ENCODE peak calls at places on chromosomes 4 and X, in six cellular contexts. One of them, this sample, is unnamed.
A peak's percentile ranks its signal among the peaks of the same experiment; 100 is the strongest.

GRCh38 chrX:68196939-68197791 is 236.1 kb downstream of the OPHN1 start:
- ATAC-seq in right lobe of liver: peak; percentile 93
- ATAC-seq in upper lobe of left lung: peak; percentile 68
- ATAC-seq in HCT116: peak; percentile 87
- ATAC-seq in HepG2: peak; percentile 81
- ATAC-seq in A549: peak; percentile 88
- ATAC-seq in this sample: peak; percentile 28

GRCh38 chr4:10259976-10260375 is 143.4 kb upstream of the WDR1 start:
- ATAC-seq in right lobe of liver: no peak
- ATAC-seq in upper lobe of left lung: no peak
- ATAC-seq in HCT116: no peak
- ATAC-seq in HepG2: no peak
- ATAC-seq in A549: no peak
- ATAC-seq in this sample: no peak

GRCh38 chr4:138178566-138178965 is 63.6 kb downstream of the SLC7A11 start:
- ATAC-seq in right lobe of liver: no peak
- ATAC-seq in upper lobe of left lung: no peak
- ATAC-seq in HCT116: no peak
- ATAC-seq in HepG2: no peak
- ATAC-seq in A549: no peak
- ATAC-seq in this sample: no peak

GRCh38 chr4:38837849-38838248 is 18.8 kb downstream of the TLR6 start:
- ATAC-seq in right lobe of liver: no peak
- ATAC-seq in upper lobe of left lung: no peak
- ATAC-seq in HCT116: no peak
- ATAC-seq in HepG2: no peak
- ATAC-seq in A549: no peak
- ATAC-seq in this sample: no peak

GRCh38 chrX:49309401-49309981 is 6.0 kb downstream of the GAGE10 start:
- ATAC-seq in right lobe of liver: peak; percentile 53
- ATAC-seq in upper lobe of left lung: peak; percentile 24
- ATAC-seq in HCT116: no peak
- ATAC-seq in HepG2: no peak
- ATAC-seq in A549: no peak
- ATAC-seq in this sample: no peak

GRCh38 chr4:3444351-3445110 is 2.8 kb downstream of the HGFAC start:
- ATAC-seq in right lobe of liver: no peak
- ATAC-seq in upper lobe of left lung: no peak
- ATAC-seq in HCT116: no peak
- ATAC-seq in HepG2: no peak
- ATAC-seq in A549: no peak
- ATAC-seq in this sample: no peak

GRCh38 chr4:138334346-138335016 is 92.3 kb upstream of the SLC7A11 start:
- ATAC-seq in right lobe of liver: peak; percentile 92
- ATAC-seq in upper lobe of left lung: peak; percentile 64
- ATAC-seq in HCT116: no peak
- ATAC-seq in HepG2: peak; percentile 99
- ATAC-seq in A549: no peak
- ATAC-seq in this sample: no peak

GRCh38 chr4:5708171-5708828 is at the start of gene EVC2:
- ATAC-seq in right lobe of liver: peak; percentile 19
- ATAC-seq in upper lobe of left lung: peak; percentile 86
- ATAC-seq in HCT116: no peak
- ATAC-seq in HepG2: no peak
- ATAC-seq in A549: no peak
- ATAC-seq in this sample: peak; percentile 73

GRCh38 chr4:82431831-82432230 is 1.4 kb downstream of the ENOPH1 start:
- ATAC-seq in right lobe of liver: no peak
- ATAC-seq in upper lobe of left lung: no peak
- ATAC-seq in HCT116: no peak
- ATAC-seq in HepG2: no peak
- ATAC-seq in A549: no peak
- ATAC-seq in this sample: no peak

GRCh38 chr4:82430193-82431025 is at the start of the genes ENOPH1 and HNRNPDL:
- ATAC-seq in right lobe of liver: peak; percentile 82
- ATAC-seq in upper lobe of left lung: peak; percentile 92
- ATAC-seq in HCT116: peak; percentile 79
- ATAC-seq in HepG2: peak; percentile 85
- ATAC-seq in A549: peak; percentile 80
- ATAC-seq in this sample: peak; percentile 90

GRCh38 chr4:82432596-82432995 is 2.2 kb downstream of the ENOPH1 start:
- ATAC-seq in right lobe of liver: no peak
- ATAC-seq in upper lobe of left lung: no peak
- ATAC-seq in HCT116: no peak
- ATAC-seq in HepG2: no peak
- ATAC-seq in A549: no peak
- ATAC-seq in this sample: no peak

GRCh38 chr4:82429728-82430192 is 502 bp downstream of the HNRNPDL start:
- ATAC-seq in right lobe of liver: no peak
- ATAC-seq in upper lobe of left lung: peak; percentile 28
- ATAC-seq in HCT116: peak; percentile 17
- ATAC-seq in HepG2: peak; percentile 11
- ATAC-seq in A549: peak; percentile 30
- ATAC-seq in this sample: peak; percentile 2

GRCh38 chr4:82431026-82431745 is 796 bp downstream of the ENOPH1 start:
- ATAC-seq in right lobe of liver: no peak
- ATAC-seq in upper lobe of left lung: peak; percentile 1
- ATAC-seq in HCT116: peak; percentile 4
- ATAC-seq in HepG2: peak; percentile 1
- ATAC-seq in A549: no peak
- ATAC-seq in this sample: no peak
- H3K4me1 ChIP-seq in right lobe of liver: peaks cover 10% of the 10 kb centered on the region
- H3K4me1 ChIP-seq in upper lobe of left lung: peaks cover 32% of the 10 kb centered on the region
- H3K4me1 ChIP-seq in HCT116: peaks cover 31% of the 10 kb centered on the region
- H3K4me1 ChIP-seq in HepG2: peaks cover 59% of the 10 kb centered on the region
- H3K4me1 ChIP-seq in A549: peaks cover 25% of the 10 kb centered on the region
- H3K4me1 ChIP-seq in this sample: peaks cover 40% of the 10 kb centered on the region

GRCh38 chrX:18674417-18674787 is 2.5 kb upstream of the RS1 start:
- ATAC-seq in right lobe of liver: peak; percentile 64
- ATAC-seq in upper lobe of left lung: peak; percentile 68
- ATAC-seq in HCT116: no peak
- ATAC-seq in HepG2: peak; percentile 16
- ATAC-seq in A549: peak; percentile 83
- ATAC-seq in this sample: peak; percentile 26

GRCh38 chrX:18677140-18677834 is 5.4 kb upstream of the RS1 start:
- ATAC-seq in right lobe of liver: no peak
- ATAC-seq in upper lobe of left lung: no peak
- ATAC-seq in HCT116: no peak
- ATAC-seq in HepG2: no peak
- ATAC-seq in A549: no peak
- ATAC-seq in this sample: no peak

GRCh38 chrX:18676050-18676449 is 4.1 kb upstream of the RS1 start:
- ATAC-seq in right lobe of liver: no peak
- ATAC-seq in upper lobe of left lung: no peak
- ATAC-seq in HCT116: no peak
- ATAC-seq in HepG2: peak; percentile 32
- ATAC-seq in A549: no peak
- ATAC-seq in this sample: no peak

GRCh38 chrX:18676470-18676869 is 4.6 kb upstream of the RS1 start:
- ATAC-seq in right lobe of liver: no peak
- ATAC-seq in upper lobe of left lung: no peak
- ATAC-seq in HCT116: peak; percentile 34
- ATAC-seq in HepG2: peak; percentile 86
- ATAC-seq in A549: peak; percentile 23
- ATAC-seq in this sample: no peak

DNA sequence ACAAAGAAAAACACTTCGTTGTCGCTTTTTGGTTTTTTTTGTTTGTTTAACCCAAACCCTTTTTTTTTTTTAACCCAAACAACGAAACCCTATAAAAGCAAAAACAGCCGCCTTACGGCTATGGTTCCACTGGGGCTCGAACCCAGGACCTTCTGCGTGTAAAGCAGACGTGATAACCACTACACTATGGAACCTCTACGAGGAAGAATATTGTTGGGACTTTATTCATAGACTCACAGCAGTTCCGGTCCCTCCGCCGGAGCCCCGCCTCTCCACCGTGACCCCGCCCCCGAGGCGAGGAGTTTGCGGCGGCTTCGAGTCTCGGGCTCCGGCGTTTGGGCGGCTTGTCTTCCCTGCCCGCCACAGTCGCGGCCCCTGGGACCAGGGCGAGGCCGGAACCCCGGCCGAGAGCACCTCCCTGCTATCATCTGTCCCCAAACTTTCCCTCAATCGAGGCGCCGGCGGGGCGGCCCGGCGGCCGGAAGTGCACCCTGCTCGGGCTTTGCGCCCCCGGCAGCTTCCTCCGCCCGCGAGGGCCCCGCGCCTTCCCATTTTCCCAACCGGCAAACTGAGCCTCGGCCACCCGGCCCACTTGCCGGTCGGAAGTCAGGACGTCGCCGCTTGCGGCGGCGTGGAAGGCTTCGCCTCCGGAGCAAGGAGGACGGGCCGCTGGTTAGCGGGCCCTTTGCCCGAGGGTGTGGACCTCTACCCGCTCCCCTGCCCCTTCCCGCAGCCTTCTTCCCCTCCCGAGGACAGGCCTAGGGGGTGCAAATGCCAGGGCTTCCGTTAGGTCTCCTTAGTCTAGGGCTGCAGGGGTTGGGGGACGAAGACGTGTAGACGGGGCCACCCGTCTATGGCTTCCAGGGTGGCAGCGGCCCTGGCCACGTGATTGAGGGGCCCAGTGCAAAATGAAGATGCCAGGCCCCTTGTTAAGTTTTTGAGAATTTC is 3.2 kb upstream of the RS1 start:
- ATAC-seq in right lobe of liver: peak; percentile 96
- ATAC-seq in upper lobe of left lung: peak; percentile 96
- ATAC-seq in HCT116: peak; percentile 85
- ATAC-seq in HepG2: peak; percentile 60
- ATAC-seq in A549: peak; percentile 92
- ATAC-seq in this sample: peak; percentile 92
- TF ChIP-seq POLR2A in right lobe of liver: peak; percentile 25
- TF ChIP-seq POLR2A in upper lobe of left lung: no peak
- TF ChIP-seq POLR2A in HCT116: no peak
- TF ChIP-seq POLR2A in HepG2: no peak
- TF ChIP-seq POLR2A in A549: peak; percentile 23
- TF ChIP-seq POLR2A in this sample: peak; percentile 25

GRCh38 chr4:85784348-85784747 is 309.4 kb downstream of the ARHGAP24 start:
- ATAC-seq in right lobe of liver: no peak
- ATAC-seq in upper lobe of left lung: no peak
- ATAC-seq in HCT116: no peak
- ATAC-seq in HepG2: no peak
- ATAC-seq in A549: no peak
- ATAC-seq in this sample: no peak

GRCh38 chr4:85784947-85785346 is 310.0 kb downstream of the ARHGAP24 start:
- ATAC-seq in right lobe of liver: no peak
- ATAC-seq in upper lobe of left lung: no peak
- ATAC-seq in HCT116: no peak
- ATAC-seq in HepG2: no peak
- ATAC-seq in A549: no peak
- ATAC-seq in this sample: no peak

GRCh38 chr4:85787133-85787532 is 312.2 kb downstream of the ARHGAP24 start:
- ATAC-seq in right lobe of liver: no peak
- ATAC-seq in upper lobe of left lung: peak; percentile 59
- ATAC-seq in HCT116: no peak
- ATAC-seq in HepG2: no peak
- ATAC-seq in A549: no peak
- ATAC-seq in this sample: peak; percentile 63

GRCh38 chr4:85783483-85783882 is 308.5 kb downstream of the ARHGAP24 start:
- ATAC-seq in right lobe of liver: no peak
- ATAC-seq in upper lobe of left lung: no peak
- ATAC-seq in HCT116: no peak
- ATAC-seq in HepG2: no peak
- ATAC-seq in A549: no peak
- ATAC-seq in this sample: no peak

DNA sequence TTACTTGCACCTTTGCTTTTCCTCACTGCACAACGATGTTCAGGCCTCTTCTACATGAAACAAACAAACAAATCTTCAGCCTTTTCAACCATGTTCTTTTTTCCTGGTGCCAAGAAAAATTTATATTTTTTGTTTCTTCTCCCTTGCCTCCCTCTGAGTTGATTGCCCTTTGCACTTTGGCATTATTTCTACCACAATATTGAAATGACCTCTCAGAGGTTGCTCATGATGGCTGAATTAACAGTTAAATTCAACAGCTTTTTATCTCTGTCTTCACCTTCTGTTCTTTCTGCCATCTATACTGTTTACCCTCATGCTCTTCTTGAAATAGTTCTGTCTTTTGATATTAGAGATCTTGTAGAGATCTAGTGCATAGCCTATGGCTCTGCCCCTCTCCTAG is 308.9 kb downstream of the ARHGAP24 start:
- ATAC-seq in right lobe of liver: peak; percentile 48
- ATAC-seq in upper lobe of left lung: no peak
- ATAC-seq in HCT116: no peak
- ATAC-seq in HepG2: no peak
- ATAC-seq in A549: no peak
- ATAC-seq in this sample: no peak
- H3K4me1 ChIP-seq in right lobe of liver: no peaks in the 10 kb centered on the region
- H3K4me1 ChIP-seq in upper lobe of left lung: peaks cover 8% of the 10 kb centered on the region
- H3K4me1 ChIP-seq in HCT116: no peaks in the 10 kb centered on the region
- H3K4me1 ChIP-seq in HepG2: no peaks in the 10 kb centered on the region
- H3K4me1 ChIP-seq in A549: peaks cover 32% of the 10 kb centered on the region
- H3K4me1 ChIP-seq in this sample: peaks cover 90% of the 10 kb centered on the region

GRCh38 chrX:151397741-151398070 is 700 bp downstream of the VMA21 start:
- ATAC-seq in right lobe of liver: no peak
- ATAC-seq in upper lobe of left lung: no peak
- ATAC-seq in HCT116: peak; percentile 16
- ATAC-seq in HepG2: peak; percentile 42
- ATAC-seq in A549: peak; percentile 5
- ATAC-seq in this sample: no peak

GRCh38 chrX:151398346-151398745 is 1.3 kb downstream of the VMA21 start:
- ATAC-seq in right lobe of liver: no peak
- ATAC-seq in upper lobe of left lung: no peak
- ATAC-seq in HCT116: no peak
- ATAC-seq in HepG2: no peak
- ATAC-seq in A549: no peak
- ATAC-seq in this sample: no peak

GRCh38 chrX:151393514-151393913 is 3.5 kb upstream of the VMA21 start:
- ATAC-seq in right lobe of liver: no peak
- ATAC-seq in upper lobe of left lung: no peak
- ATAC-seq in HCT116: no peak
- ATAC-seq in HepG2: no peak
- ATAC-seq in A549: no peak
- ATAC-seq in this sample: no peak

GRCh38 chrX:151396042-151396826 is 772 bp upstream of the VMA21 start:
- ATAC-seq in right lobe of liver: peak; percentile 63
- ATAC-seq in upper lobe of left lung: peak; percentile 76
- ATAC-seq in HCT116: no peak
- ATAC-seq in HepG2: peak; percentile 33
- ATAC-seq in A549: no peak
- ATAC-seq in this sample: peak; percentile 77

DNA sequence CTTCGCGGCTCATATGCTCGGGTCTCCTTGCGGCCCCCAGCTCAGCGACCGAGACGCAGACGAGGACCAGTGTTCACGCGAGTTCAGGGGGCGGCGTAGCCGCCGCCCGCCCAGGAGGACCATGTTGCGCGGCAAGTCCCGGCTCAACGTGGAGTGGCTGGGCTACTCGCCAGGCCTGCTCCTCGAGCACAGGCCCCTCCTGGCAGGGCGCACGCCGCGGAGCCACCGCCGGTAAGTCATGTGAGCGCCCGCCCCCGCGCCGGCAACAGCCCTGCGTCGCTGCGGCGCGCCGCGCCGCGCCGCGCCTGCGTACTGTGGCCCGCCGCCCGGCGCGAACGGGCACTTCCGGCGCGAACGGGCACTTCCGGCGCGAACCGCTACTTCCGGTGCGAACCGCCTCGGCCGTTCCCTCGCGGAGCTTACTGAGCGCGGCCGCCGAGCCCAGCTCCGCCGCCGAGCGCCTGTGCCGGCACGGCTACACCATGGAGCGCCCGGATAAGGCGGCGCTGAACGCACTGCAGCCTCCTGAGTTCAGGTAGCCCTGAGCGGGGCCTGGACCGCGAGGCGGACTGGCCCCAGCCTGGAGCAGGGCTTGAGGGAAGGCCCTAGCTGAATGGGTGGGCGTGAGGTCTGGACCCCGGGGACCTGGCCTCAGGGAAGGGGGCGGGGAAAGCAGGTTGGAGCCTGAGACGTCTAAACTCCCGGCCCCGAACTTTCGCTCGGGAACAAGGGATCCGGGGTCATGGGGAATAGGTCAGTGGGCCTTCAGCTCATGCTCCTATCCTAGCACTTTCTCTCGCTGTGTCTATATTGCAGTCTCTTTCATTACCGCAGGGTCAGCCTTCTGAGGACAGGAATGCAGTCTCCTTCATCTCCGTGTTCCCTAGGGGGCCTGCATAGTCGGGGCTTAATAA is at the start of gene VMA21:
- ATAC-seq in right lobe of liver: peak; percentile 96
- ATAC-seq in upper lobe of left lung: peak; percentile 99
- ATAC-seq in HCT116: peak; percentile 90
- ATAC-seq in HepG2: peak; percentile 91
- ATAC-seq in A549: peak; percentile 95
- ATAC-seq in this sample: peak; percentile 97
- TF ChIP-seq POLR2A in right lobe of liver: peak; percentile 63
- TF ChIP-seq POLR2A in upper lobe of left lung: no peak
- TF ChIP-seq POLR2A in HCT116: peak; percentile 24
- TF ChIP-seq POLR2A in HepG2: peak; percentile 76
- TF ChIP-seq POLR2A in A549: peak; percentile 64
- TF ChIP-seq POLR2A in this sample: peak; percentile 53